ENCODE peak calls at places on chromosomes 11 and 22, in eight cellular contexts. Y, W, P, A, Z, V, M and B are unnamed samples. For H3K4me1, the result is how much of the 10 kb centered on the place peaks cover.

GRCh38 chr11:20913113-20913512 is 243.7 kb downstream of the NELL1 start:
- DNase-seq in Z (no peak), A (no peak), V (no peak), P (no peak), W (no peak), Y (no peak), M (no peak), B (no peak)

GRCh38 chr22:26602127-26602526 is 12.2 kb upstream of the TPST2 start:
- DNase-seq in M (no peak), A (no peak), Y (no peak), Z (no peak), W (no peak), V (no peak), P (no peak), B (no peak)

GRCh38 chr11:77244277-77245014 is 57.0 kb downstream of the GDPD4 start:
- DNase-seq in M (peak), W (no peak), Z (no peak), Y (no peak), A (no peak), V (no peak), P (no peak), B (no peak)

GRCh38 chr22:35010543-35010942 is 55.4 kb upstream of the ISX start:
- DNase-seq in P (no peak), M (no peak), W (no peak), V (no peak), Z (no peak), A (no peak), Y (no peak), B (no peak)

GRCh38 chr22:42768385-42769035 is 47.8 kb upstream of the A4GALT start:
- DNase-seq in A (peak), M (no peak), P (no peak), W (no peak), Y (no peak), Z (no peak), V (no peak), B (no peak)

GRCh38 chr11:33310720-33311500 is 53.7 kb downstream of the HIPK3 start:
- DNase-seq in V (no peak), P (no peak), M (peak), A (peak), Z (no peak), W (no peak), Y (no peak), B (no peak)

GRCh38 chr11:35617687-35618496 is at the start of gene FJX1:
- DNase-seq in V (peak), M (peak), W (no peak), P (peak), Z (no peak), A (peak), Y (peak), B (peak)

GRCh38 chr11:69520186-69520585 is 38.7 kb downstream of the LINC01488 start:
- DNase-seq in Y (no peak), A (no peak), P (no peak), M (no peak), Z (no peak), V (no peak), W (no peak), B (no peak)

GRCh38 chr11:103735497-103736032 is 300.9 kb upstream of the DDI1 start:
- DNase-seq in P (no peak), M (peak), V (no peak), W (no peak), Z (no peak), Y (no peak), A (no peak), B (no peak)

GRCh38 chr22:24442352-24442744 is 14.9 kb downstream of the ADORA2A start:
- DNase-seq in Y (no peak), P (no peak), A (no peak), W (no peak), Z (no peak), V (no peak), M (no peak), B (no peak)

GRCh38 chr22:36234211-36234610 is 5.1 kb downstream of the APOL2 start:
- DNase-seq in V (no peak), M (no peak), P (no peak), Z (no peak), W (no peak), Y (no peak), A (no peak), B (no peak)

GRCh38 chr22:47929073-47929472 is 1166.6 kb downstream of the TBC1D22A start:
- DNase-seq in Z (no peak), W (no peak), P (no peak), M (no peak), Y (no peak), V (no peak), A (no peak), B (no peak)

GRCh38 chr11:57776101-57776511 is 14.5 kb downstream of the CTNND1 start:
- DNase-seq in M (peak), V (no peak), W (no peak), Y (no peak), Z (no peak), A (peak), P (no peak), B (no peak)

GRCh38 chr11:31237819-31238771 is 131.4 kb downstream of the DCDC1 start:
- DNase-seq in A (peak), W (no peak), Z (no peak), P (no peak), V (no peak), M (peak), Y (no peak), B (no peak)

GRCh38 chr11:131064373-131064991 is 148.2 kb upstream of the SNX19 start:
- DNase-seq in Z (no peak), W (no peak), P (no peak), V (peak), Y (peak), A (peak), M (peak), B (peak)

GRCh38 chr11:122517403-122518379 is 137.8 kb upstream of the UBASH3B start:
- DNase-seq in Z (no peak), Y (no peak), V (no peak), P (no peak), A (no peak), M (no peak), W (no peak), B (no peak)

GRCh38 chr22:19495562-19496323 is 16.0 kb downstream of the CDC45 start:
- DNase-seq in Z (no peak), Y (no peak), M (no peak), V (no peak), W (no peak), P (no peak), A (no peak), B (no peak)

GRCh38 chr22:44540756-44541670 is 43.0 kb upstream of the RTL6 start:
- DNase-seq in V (no peak), Y (no peak), W (no peak), Z (no peak), P (no peak), A (no peak), M (no peak), B (no peak)

GRCh38 chr11:1193326-1194230 is 29.3 kb upstream of the MUC5B start:
- DNase-seq in V (peak), W (peak), Z (no peak), M (no peak), P (no peak), A (no peak), Y (peak), B (no peak)

GRCh38 chr11:106061936-106062591 is 15.1 kb downstream of the KBTBD3 start:
- DNase-seq in M (no peak), Z (no peak), P (no peak), W (no peak), A (no peak), Y (no peak), V (no peak), B (no peak)

GRCh38 chr22:46352276-46352675 is 16.8 kb downstream of the TRMU start:
- DNase-seq in W (no peak), M (no peak), V (no peak), Y (no peak), Z (no peak), P (no peak), A (no peak), B (no peak)

GRCh38 chr11:22472306-22472705 is 134.1 kb downstream of the SLC17A6 start:
- DNase-seq in W (no peak), A (peak), P (no peak), M (no peak), Y (no peak), V (no peak), Z (no peak), B (no peak)

GRCh38 chr11:100827934-100828661 is 141.0 kb downstream of the ARHGAP42 start:
- DNase-seq in Y (no peak), P (no peak), A (peak), M (peak), V (no peak), W (no peak), Z (no peak), B (no peak)
- TF ChIP-seq CTCF in Y (peak), P (no peak), A (peak), M (peak), V (no peak), W (no peak), Z (no peak), B (peak)

DNA sequence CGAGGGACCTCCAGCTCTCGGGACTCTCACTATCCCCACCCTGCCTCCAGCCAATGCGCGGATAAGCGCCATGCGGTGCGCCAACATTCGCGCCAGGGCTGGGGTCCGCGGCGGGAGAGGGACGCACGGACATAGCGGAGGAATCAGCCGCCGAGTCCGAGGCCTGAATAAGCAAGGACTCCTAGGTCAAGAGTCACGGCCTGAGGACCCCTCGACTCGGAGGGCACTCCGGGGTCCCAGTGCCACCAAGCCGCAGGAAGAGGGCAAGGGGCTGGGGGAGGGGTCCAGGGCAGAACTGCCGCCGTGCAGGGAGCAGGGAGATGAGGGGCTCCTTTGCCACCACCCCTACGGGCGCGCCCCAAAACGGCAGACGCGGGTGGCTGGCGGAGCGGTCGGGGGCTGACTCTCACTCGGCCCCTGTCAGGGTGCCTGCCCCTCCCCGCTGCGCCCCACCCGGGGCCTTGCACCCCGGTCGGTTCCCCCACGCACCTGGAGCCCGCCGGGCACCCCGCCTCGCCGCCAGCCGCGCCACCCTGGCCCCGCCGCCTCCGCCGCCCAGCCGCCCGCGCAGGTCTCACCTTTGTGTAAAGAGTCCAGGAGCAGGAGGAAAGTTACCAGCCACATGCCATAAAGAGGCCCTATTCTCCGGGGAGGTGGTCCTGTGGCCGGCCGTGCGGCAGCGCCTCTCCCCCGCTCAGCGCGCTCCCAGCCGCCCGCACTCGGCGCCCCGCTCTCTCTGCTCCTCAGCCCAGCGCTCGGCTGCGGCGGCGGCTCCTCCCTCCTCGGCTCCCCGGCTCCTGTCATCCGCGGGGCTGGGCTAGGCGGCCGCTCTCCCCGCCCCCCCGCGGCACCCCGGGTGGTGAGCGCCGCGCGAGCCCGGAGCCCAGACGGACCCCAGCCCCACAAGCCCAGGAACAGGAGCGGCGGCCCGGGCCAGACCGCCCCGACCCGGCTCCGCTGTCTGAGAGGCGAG is at the start of gene DSCAML1:
- DNase-seq in M (no peak), P (peak), Z (no peak), A (peak), W (no peak), Y (no peak), V (no peak), B (peak)
- H3K4me3 ChIP-seq in M (no peak), P (peak), Z (peak), A (peak), W (peak), Y (peak), V (peak), B (peak)

DNA sequence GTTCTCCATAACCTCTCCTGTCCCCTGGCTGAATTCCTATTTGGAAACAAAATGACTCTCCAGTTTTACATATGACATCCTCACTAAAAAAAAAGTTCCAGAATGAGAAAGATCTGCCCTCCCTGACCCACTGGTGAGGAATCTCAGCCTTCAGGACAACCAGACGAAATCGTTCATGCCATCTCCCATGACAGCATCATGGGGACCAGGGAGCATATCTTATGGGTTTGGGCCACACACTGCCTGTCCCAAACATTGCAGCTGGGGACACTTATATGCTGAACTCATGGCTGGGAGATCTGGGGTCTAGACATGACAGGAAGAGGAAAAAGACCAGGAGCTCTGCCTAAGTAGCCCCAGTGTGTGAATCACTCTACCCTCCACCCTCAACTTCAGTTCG is 102.1 kb downstream of the ZNF280B start:
- DNase-seq in P (no peak), Z (no peak), Y (no peak), M (no peak), W (no peak), A (no peak), V (no peak), B (no peak)
- H3K4me1 ChIP-seq in P (under half), Z (under half), Y (under half), M (under half), W (under half), A (under half), V (under half), B (under half)

GRCh38 chr11:80943226-80943625 is 1502.4 kb upstream of the TENM4 start:
- DNase-seq in Z (no peak), Y (no peak), P (no peak), W (no peak), A (no peak), M (no peak), V (no peak), B (no peak)

GRCh38 chr11:80937831-80938230 is 1497.0 kb upstream of the TENM4 start:
- DNase-seq in A (no peak), W (no peak), P (no peak), V (no peak), Y (no peak), M (peak), Z (no peak), B (no peak)
- TF ChIP-seq CTCF in A (no peak), W (no peak), P (no peak), V (no peak), Y (no peak), M (no peak), Z (no peak), B (no peak)

GRCh38 chr11:73168925-73169579 is 26.9 kb upstream of the FCHSD2 start:
- DNase-seq in Z (no peak), P (no peak), W (no peak), Y (no peak), V (no peak), A (no peak), M (no peak), B (no peak)

GRCh38 chr11:73162196-73162740 is 20.1 kb upstream of the FCHSD2 start:
- DNase-seq in Z (no peak), M (no peak), A (no peak), P (no peak), Y (no peak), V (no peak), W (no peak), B (no peak)

GRCh38 chr11:73163638-73164174 is 21.6 kb upstream of the FCHSD2 start:
- DNase-seq in W (no peak), Y (no peak), A (no peak), Z (no peak), M (no peak), V (no peak), P (no peak), B (no peak)

GRCh38 chr11:73167555-73167954 is 25.4 kb upstream of the FCHSD2 start:
- DNase-seq in M (no peak), Z (no peak), W (no peak), P (peak), Y (no peak), A (no peak), V (no peak), B (peak)

DNA sequence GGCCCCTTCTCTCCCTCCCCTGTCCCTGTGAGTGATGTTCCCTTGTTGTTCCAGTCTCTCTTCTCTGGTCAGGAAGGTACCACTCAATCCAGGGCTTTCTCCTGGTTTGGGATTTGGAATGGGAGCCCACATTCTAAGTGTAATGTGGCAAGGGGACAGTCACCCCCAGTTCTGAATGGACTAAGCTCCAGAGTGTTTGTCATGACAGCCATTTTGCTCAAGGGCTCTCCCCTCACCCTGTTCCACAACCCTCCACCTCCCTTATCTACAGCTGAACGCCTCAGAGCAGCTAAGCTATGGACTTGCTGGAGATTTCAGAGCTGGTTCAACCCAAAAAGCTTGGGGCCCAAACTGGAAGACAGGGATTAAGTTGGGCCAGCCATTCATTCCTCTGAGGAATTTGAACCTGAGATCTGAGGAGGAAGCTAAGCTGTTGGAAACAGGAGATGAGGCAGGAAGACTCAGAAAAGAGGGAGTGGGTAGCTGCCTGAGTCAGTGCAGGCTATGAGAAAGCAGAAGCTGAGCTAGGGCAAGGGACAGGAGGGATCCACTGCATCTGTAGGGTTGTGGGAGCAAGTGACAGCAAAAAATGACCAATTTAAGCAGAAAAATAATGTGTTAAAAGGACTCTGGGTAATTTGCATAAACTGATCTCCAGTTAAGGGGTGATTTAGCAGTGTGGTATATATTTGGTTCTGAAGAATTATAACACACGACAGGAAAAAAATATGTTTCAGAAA is 22.9 kb upstream of the FCHSD2 start:
- DNase-seq in A (no peak), P (no peak), Z (no peak), Y (no peak), V (no peak), M (no peak), W (no peak), B (no peak)
- H3K4me3 ChIP-seq in A (no peak), P (no peak), Z (no peak), Y (no peak), V (no peak), M (no peak), W (no peak), B (no peak)

GRCh38 chr22:38316340-38317236 is 645 bp downstream of the CSNK1E start:
- DNase-seq in Y (peak), W (no peak), M (peak), P (peak), A (peak), V (peak), Z (no peak), B (peak)
- H3K4me1 ChIP-seq in Y (under half), W (under half), M (under half), P (under half), A (under half), V (under half), Z (half or more), B (half or more)

DNA sequence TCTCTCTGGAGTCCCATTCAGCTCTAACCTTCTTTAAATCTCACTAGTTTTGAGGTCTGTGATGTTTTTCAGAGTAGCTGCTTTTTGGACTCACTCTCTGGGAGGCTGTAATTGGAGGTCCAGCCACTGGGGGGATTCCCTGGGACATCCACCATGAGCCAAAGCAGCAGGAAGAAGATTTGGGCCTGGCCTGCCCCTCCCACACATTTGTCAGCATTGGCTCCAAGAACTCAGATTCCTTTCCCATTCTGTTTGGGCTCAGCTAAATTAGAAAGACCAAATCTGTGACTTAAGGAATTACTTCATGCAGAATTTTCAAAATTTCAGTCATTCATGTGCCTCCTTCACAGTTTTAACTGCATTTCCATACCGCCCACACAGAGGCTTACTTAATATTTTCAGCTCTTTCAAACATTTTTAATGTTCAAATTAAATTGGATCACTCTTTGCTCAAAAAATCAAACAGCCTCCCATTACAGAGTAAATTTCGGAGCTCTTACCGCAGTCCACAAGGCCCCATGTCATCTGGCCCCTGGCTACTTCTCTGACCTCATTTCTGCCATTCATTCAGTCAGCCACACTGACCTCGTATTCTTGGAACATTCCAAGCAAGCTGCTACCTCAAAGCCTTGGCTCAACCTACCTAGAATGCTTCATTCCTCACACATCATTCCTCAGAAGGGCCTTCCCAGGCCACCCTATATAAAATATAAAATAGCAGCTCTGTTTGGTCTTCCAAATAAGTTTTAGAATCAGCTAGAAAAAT is 54.5 kb upstream of the RRAS2 start:
- DNase-seq in P (no peak), Z (no peak), Y (no peak), A (peak), M (peak), V (peak), W (no peak), B (peak)
- TF ChIP-seq CTCF in P (no peak), Z (peak), Y (no peak), A (peak), M (peak), V (peak), W (no peak), B (peak)

DNA sequence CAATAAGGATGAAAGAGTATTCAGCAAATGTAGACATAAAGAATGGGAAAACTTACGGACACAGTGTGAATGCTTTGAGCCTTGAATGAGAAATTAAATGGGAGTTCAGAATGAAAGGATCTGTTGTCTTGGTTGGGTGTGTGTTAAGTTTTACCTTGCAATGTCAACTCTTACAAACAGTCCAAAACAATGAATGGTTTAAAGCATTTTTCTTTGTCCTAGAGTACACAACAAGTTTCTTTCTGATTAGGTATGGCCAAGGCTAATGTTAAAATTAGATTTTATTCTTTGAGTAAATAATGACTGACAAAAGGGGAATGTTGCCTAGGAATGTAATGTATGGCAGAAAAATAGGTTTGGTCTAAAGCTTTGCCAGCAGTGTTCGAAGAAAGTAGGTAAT is 2.5 kb downstream of the PTS start:
- DNase-seq in Y (no peak), W (no peak), V (no peak), P (no peak), Z (no peak), M (no peak), A (no peak), B (no peak)
- H3K4me3 ChIP-seq in Y (no peak), W (no peak), V (no peak), P (no peak), Z (no peak), M (no peak), A (no peak), B (no peak)